ENCODE peak calls at places on chromosomes 5 and 9, in eight cellular contexts. Q is GM03348; T is MV-4-11; V is A549; D is CD14-positive monocyte; O is stimulated activated CD8-positive, alpha-beta memory T cell treated with anti-CD3 and anti-CD28 coated beads, Interleukin-7, amount 100 ng/mL, for 48 hours; P is lower leg skin; S is SK-MEL-5. W is an unnamed sample.

GRCh38 chr5:137205237-137205636 is 293.9 kb downstream of the SPOCK1 start:
- DNase-seq in Q (no peak), T (no peak), V (no peak), D (no peak), O (no peak), P (no peak), S (no peak), W (no peak)

GRCh38 chr9:134847752-134848432 is 32.7 kb upstream of the FCN2 start:
- DNase-seq in Q (no peak), T (no peak), V (no peak), D (no peak), O (no peak), P (no peak), S (no peak), W (no peak)

GRCh38 chr9:79687131-79687447 is 115.3 kb downstream of the TLE4 start:
- DNase-seq in Q (no peak), T (peak), V (no peak), D (peak), O (peak), P (no peak), S (no peak), W (no peak)

GRCh38 chr9:134324359-134325095 is 1.7 kb upstream of the RXRA start:
- DNase-seq in Q (no peak), T (peak), V (no peak), D (peak), O (no peak), P (no peak), S (no peak), W (no peak)

GRCh38 chr5:134086943-134087305 is 27.6 kb upstream of the TCF7 start:
- DNase-seq in Q (no peak), T (no peak), V (no peak), D (no peak), O (peak), P (no peak), S (no peak), W (no peak)

GRCh38 chr5:95728494-95729114 is 2.5 kb upstream of the RHOBTB3 start:
- DNase-seq in Q (no peak), T (no peak), V (no peak), D (no peak), O (no peak), P (no peak), S (no peak), W (no peak)

GRCh38 chr5:77167695-77168111 is 42.8 kb upstream of the PDE8B start:
- DNase-seq in Q (peak), T (no peak), V (peak), D (no peak), O (no peak), P (peak), S (peak), W (peak)

GRCh38 chr5:151005975-151006576 is 14.3 kb upstream of the GPX3 start:
- DNase-seq in Q (peak), T (peak), V (no peak), D (no peak), O (no peak), P (peak), S (peak), W (peak)

GRCh38 chr5:119220576-119221197 is 135.1 kb upstream of the TNFAIP8 start:
- DNase-seq in Q (no peak), T (peak), V (no peak), D (no peak), O (no peak), P (no peak), S (no peak), W (no peak)

GRCh38 chr5:95759005-95759404 is 27.9 kb downstream of the RHOBTB3 start:
- DNase-seq in Q (no peak), T (no peak), V (no peak), D (no peak), O (no peak), P (no peak), S (no peak), W (no peak)

GRCh38 chr9:96256800-96257199 is 45.2 kb downstream of the HSD17B3 start:
- DNase-seq in Q (no peak), T (no peak), V (no peak), D (no peak), O (no peak), P (no peak), S (no peak), W (no peak)

GRCh38 chr9:137689745-137690529 is 71.1 kb downstream of the EHMT1 start:
- DNase-seq in Q (peak), T (peak), V (peak), D (no peak), O (no peak), P (no peak), S (no peak), W (no peak)

GRCh38 chr5:40734986-40735385 is 20.8 kb downstream of the TTC33 start:
- DNase-seq in Q (peak), T (no peak), V (no peak), D (no peak), O (no peak), P (no peak), S (no peak), W (no peak)

GRCh38 chr9:78288214-78288892 is 8.6 kb upstream of the PSAT1 start:
- DNase-seq in Q (no peak), T (peak), V (no peak), D (no peak), O (no peak), P (no peak), S (no peak), W (no peak)

GRCh38 chr9:5442400-5443011 is 4.8 kb upstream of the PLGRKT start:
- DNase-seq in Q (peak), T (peak), V (peak), D (no peak), O (no peak), P (no peak), S (peak), W (peak)

GRCh38 chr9:107925756-107926297 is 436.3 kb upstream of the KLF4 start:
- DNase-seq in Q (no peak), T (no peak), V (no peak), D (no peak), O (no peak), P (peak), S (peak), W (no peak)

GRCh38 chr5:98464737-98465330 is 308.6 kb upstream of the RGMB start:
- DNase-seq in Q (no peak), T (peak), V (no peak), D (no peak), O (no peak), P (no peak), S (no peak), W (no peak)

GRCh38 chr9:8890695-8891094 is 1091.1 kb upstream of the DMAC1 start:
- DNase-seq in Q (no peak), T (peak), V (no peak), D (no peak), O (no peak), P (no peak), S (no peak), W (no peak)

GRCh38 chr9:21434202-21435014 is 5.8 kb upstream of the IFNA1 start:
- DNase-seq in Q (peak), T (peak), V (peak), D (no peak), O (no peak), P (no peak), S (peak), W (no peak)

GRCh38 chr9:129866373-129867137 is 31.3 kb downstream of the USP20 start:
- DNase-seq in Q (no peak), T (peak), V (no peak), D (no peak), O (no peak), P (no peak), S (peak), W (no peak)

GRCh38 chr5:144336619-144337018 is 165.9 kb downstream of the KCTD16 start:
- DNase-seq in Q (no peak), T (no peak), V (no peak), D (no peak), O (no peak), P (no peak), S (no peak), W (no peak)

GRCh38 chr5:54526604-54527359 is 9.2 kb downstream of the SNX18 start:
- DNase-seq in Q (no peak), T (no peak), V (no peak), D (no peak), O (no peak), P (peak), S (no peak), W (no peak)

GRCh38 chr9:16171851-16172250 is 619.0 kb downstream of the CCDC171 start:
- DNase-seq in Q (no peak), T (no peak), V (no peak), D (no peak), O (no peak), P (no peak), S (no peak), W (no peak)

GRCh38 chr9:101275671-101276250 is 109.0 kb downstream of the BAAT start:
- DNase-seq in Q (no peak), T (no peak), V (no peak), D (no peak), O (no peak), P (no peak), S (no peak), W (no peak)

GRCh38 chr9:108271646-108272349 is 584.0 kb downstream of the ACTL7B start:
- DNase-seq in Q (peak), T (peak), V (peak), D (no peak), O (no peak), P (no peak), S (peak), W (peak)

GRCh38 chr5:66440202-66440680 is 156.0 kb upstream of the MAST4 start:
- DNase-seq in Q (peak), T (peak), V (no peak), D (no peak), O (peak), P (no peak), S (peak), W (no peak)

GRCh38 chr9:97855486-97855875 is 2.5 kb downstream of the FOXE1 start:
- DNase-seq in Q (no peak), T (no peak), V (no peak), D (no peak), O (no peak), P (no peak), S (no peak), W (no peak)

GRCh38 chr9:77879344-77880089 is 152.1 kb downstream of the GNAQ start:
- DNase-seq in Q (no peak), T (peak), V (no peak), D (no peak), O (no peak), P (no peak), S (no peak), W (no peak)